ENCODE peak calls at places on chromosomes 12 and 14, in seven cellular contexts. G is neural progenitor cell, R is H9, Z is fibroblast of lung, B is OCI-LY7, D is hepatocyte, U is neuronal stem cell. V is an unnamed sample.

GRCh38 chr14:22549981-22550670 is 38.9 kb downstream of the DAD1 start:
- DNase-seq in Z (no peak), B (peak; percentile 70), R (no peak), G (no peak), D (no peak), U (no peak), V (no peak)

GRCh38 chr12:57743769-57744168 is 1.1 kb upstream of the TSPAN31 start:
- DNase-seq in D (no peak), G (no peak), R (no peak), B (no peak), U (no peak), Z (no peak), V (no peak)

GRCh38 chr12:121773011-121773777 is 20.3 kb downstream of the RHOF start:
- DNase-seq in R (peak; percentile 92), B (peak; percentile 89), U (no peak), D (peak; percentile 84), Z (peak; percentile 66), G (peak; percentile 82), V (peak; percentile 37)

GRCh38 chr14:54572316-54572715 is 5.4 kb downstream of the SAMD4A start:
- DNase-seq in G (peak; percentile 65), B (peak; percentile 36), Z (peak; percentile 58), U (no peak), R (peak; percentile 60), D (no peak), V (peak; percentile 25)

GRCh38 chr12:110537605-110538409 is 35.7 kb downstream of the RAD9B start:
- DNase-seq in D (peak; percentile 12), B (no peak), U (no peak), R (no peak), Z (peak; percentile 27), G (no peak), V (no peak)

GRCh38 chr12:75831413-75831812 is 200.2 kb downstream of the PHLDA1 start:
- DNase-seq in B (no peak), Z (peak; percentile 51), U (no peak), D (no peak), G (no peak), R (no peak), V (no peak)

GRCh38 chr14:74362361-74362915 is 14.2 kb downstream of the VRTN start:
- DNase-seq in D (peak; percentile 87), G (peak; percentile 91), R (peak; percentile 92), Z (peak; percentile 76), B (peak; percentile 60), U (peak; percentile 89), V (peak; percentile 27)

GRCh38 chr12:76064904-76065303 is 19.6 kb downstream of the NAP1L1 start:
- DNase-seq in Z (no peak), G (no peak), U (no peak), R (no peak), B (no peak), D (no peak), V (no peak)

GRCh38 chr12:65720136-65720535 is 104.1 kb upstream of the HMGA2 start:
- DNase-seq in G (no peak), D (no peak), B (no peak), R (no peak), U (no peak), Z (no peak), V (no peak)

GRCh38 chr12:254039-254438 is 8.6 kb downstream of the SLC6A13 start:
- DNase-seq in Z (no peak), B (no peak), U (no peak), D (no peak), R (no peak), G (peak; percentile 27), V (no peak)

GRCh38 chr14:87896393-87897380 is 96.3 kb downstream of the GALC start:
- DNase-seq in Z (peak; percentile 65), U (peak; percentile 59), R (no peak), B (peak; percentile 59), D (peak; percentile 77), G (peak; percentile 80), V (peak; percentile 8)

GRCh38 chr12:18421840-18422239 is 160.5 kb downstream of the PIK3C2G start:
- DNase-seq in G (no peak), R (no peak), Z (peak; percentile 44), U (no peak), B (no peak), D (no peak), V (no peak)

GRCh38 chr12:116426391-116427136 is 132.6 kb upstream of the MAP1LC3B2 start:
- DNase-seq in B (no peak), G (peak; percentile 50), R (peak; percentile 96), Z (peak; percentile 93), D (peak; percentile 91), U (no peak), V (no peak)

GRCh38 chr14:58444627-58445026 is 17.1 kb downstream of the KIAA0586 start:
- DNase-seq in R (no peak), Z (no peak), B (no peak), D (peak; percentile 20), G (no peak), U (no peak), V (no peak)

GRCh38 chr14:75636100-75636692 is 24.5 kb downstream of the ERG28 start:
- DNase-seq in B (no peak), U (no peak), D (no peak), Z (peak; percentile 61), R (peak; percentile 30), G (peak; percentile 43), V (no peak)

GRCh38 chr12:6056406-6057211 is 67.9 kb downstream of the VWF start:
- DNase-seq in G (peak; percentile 67), D (no peak), U (no peak), Z (peak; percentile 11), B (peak; percentile 52), R (peak; percentile 89), V (no peak)

GRCh38 chr12:104478396-104479140 is 21.8 kb downstream of the CHST11 start:
- DNase-seq in D (no peak), B (peak; percentile 90), G (no peak), Z (no peak), R (no peak), U (no peak), V (peak; percentile 86)

GRCh38 chr12:125461831-125462230 is 396.6 kb downstream of the AACS start:
- DNase-seq in G (no peak), R (no peak), B (no peak), U (no peak), Z (no peak), D (no peak), V (no peak)

GRCh38 chr12:75579552-75579951 is 68.1 kb upstream of the KRR1 start:
- DNase-seq in Z (no peak), U (no peak), G (no peak), B (no peak), D (no peak), R (no peak), V (no peak)

GRCh38 chr12:56221233-56221756 is 427 bp downstream of the RNF41 start:
- DNase-seq in U (peak; percentile 65), Z (peak; percentile 76), D (peak; percentile 83), G (peak; percentile 84), B (no peak), R (peak; percentile 64), V (no peak)

GRCh38 chr14:33943484-33943883 is 7.4 kb downstream of the EGLN3 start:
- DNase-seq in G (no peak), R (no peak), Z (no peak), B (no peak), U (no peak), D (no peak), V (no peak)

DNA sequence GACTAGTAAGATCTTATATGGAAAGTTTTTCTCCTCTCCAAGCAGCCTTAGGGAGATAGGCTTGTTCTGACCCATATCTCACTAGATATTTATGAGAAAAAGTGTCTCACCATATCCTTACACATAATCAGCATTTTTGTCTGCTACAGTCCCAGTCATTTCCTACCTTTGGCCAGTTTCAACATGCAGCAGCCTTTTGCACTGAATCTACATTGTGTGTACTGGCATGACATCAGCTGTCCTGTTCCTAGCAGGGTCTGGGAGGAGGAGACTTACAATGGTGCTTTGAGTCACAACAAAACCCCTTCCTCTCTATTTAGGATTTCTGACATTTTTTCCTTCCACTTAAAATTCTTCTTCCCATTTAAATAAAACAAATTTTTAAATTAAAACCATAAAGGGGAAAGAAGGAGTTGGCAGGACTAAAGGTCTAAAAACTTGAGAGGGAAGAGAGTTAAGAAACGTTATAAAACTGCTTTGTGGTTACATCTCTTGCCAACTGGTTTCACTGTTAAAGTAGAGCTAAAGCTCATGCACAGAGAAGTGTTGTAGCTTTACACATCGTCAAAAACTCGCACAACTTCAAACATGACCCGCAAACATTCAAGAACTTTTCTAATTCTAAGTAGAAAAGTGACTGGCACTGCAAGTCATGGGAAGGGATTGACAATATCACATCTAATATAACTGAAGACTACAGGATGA is 53.3 kb upstream of the CERS5 start:
- DNase-seq in B (peak; percentile 45), R (no peak), Z (peak; percentile 69), G (peak; percentile 24), U (no peak), D (peak; percentile 59), V (peak; percentile 34)
- H2AFZ ChIP-seq in B (peak overlapping the region; percentile 83), R (no peak overlapping the region), Z (no peak overlapping the region), G (peak overlapping the region; percentile 34), U (peak overlapping the region; percentile 82), D (no peak overlapping the region), V (no peak overlapping the region)

GRCh38 chr14:49999216-49999761 is 106.4 kb downstream of the ARF6 start:
- DNase-seq in R (peak; percentile 42), G (no peak), B (peak; percentile 85), Z (peak; percentile 69), D (peak; percentile 81), U (no peak), V (peak; percentile 61)
- H2AFZ ChIP-seq in R (no peak overlapping the region), G (no peak overlapping the region), B (peak overlapping the region; percentile 22), Z (peak overlapping the region; percentile 16), D (no peak overlapping the region), U (peak overlapping the region; percentile 64), V (peak overlapping the region; percentile 5)

GRCh38 chr12:96474206-96474605 is 15.2 kb upstream of the CFAP54 start:
- DNase-seq in U (no peak), G (no peak), D (no peak), B (no peak), Z (no peak), R (no peak), V (no peak)

GRCh38 chr12:96473394-96474093 is 15.8 kb upstream of the CFAP54 start:
- DNase-seq in Z (no peak), D (no peak), B (no peak), U (no peak), G (no peak), R (no peak), V (no peak)

GRCh38 chr12:96466939-96467751 is 22.2 kb upstream of the CFAP54 start:
- DNase-seq in R (no peak), G (no peak), D (no peak), B (no peak), U (no peak), Z (no peak), V (no peak)

GRCh38 chr12:96471368-96472040 is 17.9 kb upstream of the CFAP54 start:
- DNase-seq in B (no peak), U (no peak), R (no peak), Z (peak; percentile 68), G (no peak), D (no peak), V (no peak)

GRCh38 chr12:96472384-96472783 is 17.0 kb upstream of the CFAP54 start:
- DNase-seq in B (no peak), R (no peak), U (no peak), D (no peak), Z (peak; percentile 36), G (no peak), V (no peak)
- H2AFZ ChIP-seq in B (no peak overlapping the region), R (no peak overlapping the region), U (no peak overlapping the region), D (no peak overlapping the region), Z (no peak overlapping the region), G (no peak overlapping the region), V (no peak overlapping the region)

GRCh38 chr12:93219947-93220346 is 157.8 kb upstream of the NUDT4 start:
- DNase-seq in U (no peak), R (no peak), G (no peak), B (no peak), Z (no peak), D (no peak), V (no peak)

GRCh38 chr12:93215290-93215678 is 162.4 kb upstream of the NUDT4 start:
- DNase-seq in B (no peak), D (no peak), G (no peak), U (no peak), R (no peak), Z (no peak), V (no peak)

GRCh38 chr12:93214523-93215289 is 163.0 kb upstream of the NUDT4 start:
- DNase-seq in B (no peak), R (no peak), G (no peak), D (peak; percentile 12), U (no peak), Z (no peak), V (no peak)
- H2AFZ ChIP-seq in B (no peak overlapping the region), R (no peak overlapping the region), G (no peak overlapping the region), D (no peak overlapping the region), U (no peak overlapping the region), Z (no peak overlapping the region), V (no peak overlapping the region)

V was measured in MM.1S.